ENCODE peak calls at places on chromosome 4, in nine cellular contexts. O is HCEC 1CT; T is right lobe of liver; X is activated effector memory CD4-positive, alpha-beta T cell treated with anti-CD3 and anti-CD28 coated beads, Interleukin-2, amount 50 U/mL, for 16 hours; R is GM03348; J is posterior cingulate gyrus; P is activated naive CD4-positive, alpha-beta T cell; G is osteocyte; Y is astrocyte of the hippocampus. Q is an unnamed sample.

GRCh38 chr4:139167774-139168444 is 9.1 kb downstream of the ELF2 start:
- DNase-seq in T (peak; percentile 16), P (no peak), X (no peak), Y (peak; percentile 35), J (no peak), G (no peak), O (peak; percentile 45), R (peak; percentile 50), Q (no peak)

GRCh38 chr4:138234254-138234653 is 7.9 kb downstream of the SLC7A11 start:
- DNase-seq in T (no peak), J (no peak), G (no peak), P (no peak), R (no peak), X (no peak), Y (no peak), O (no peak), Q (no peak)

GRCh38 chr4:8355864-8356565 is 84.5 kb downstream of the ACOX3 start:
- DNase-seq in G (no peak), Y (peak; percentile 34), J (no peak), P (no peak), O (no peak), T (no peak), X (peak; percentile 6), R (peak; percentile 40), Q (peak; percentile 53)

GRCh38 chr4:189124149-189124758 is 816.4 kb upstream of the FRG1 start:
- DNase-seq in O (peak; percentile 24), R (peak; percentile 58), G (no peak), T (no peak), P (no peak), J (peak; percentile 78), Y (peak; percentile 81), X (no peak), Q (no peak)

GRCh38 chr4:139872274-139872673 is 206.7 kb downstream of the MGST2 start:
- DNase-seq in G (no peak), R (peak; percentile 78), X (no peak), O (peak; percentile 95), Y (peak; percentile 79), T (no peak), J (no peak), P (no peak), Q (no peak)

GRCh38 chr4:149031399-149031798 is 589.2 kb upstream of the NR3C2 start:
- DNase-seq in R (peak; percentile 22), J (no peak), T (no peak), O (no peak), Y (peak; percentile 44), X (no peak), G (no peak), P (no peak), Q (no peak)

GRCh38 chr4:176191974-176192373 is 3.4 kb downstream of the SPATA4 start:
- DNase-seq in G (no peak), O (peak; percentile 41), P (no peak), X (no peak), J (no peak), R (no peak), Y (peak; percentile 42), T (no peak), Q (no peak)

GRCh38 chr4:47519239-47519883 is 34.3 kb downstream of the ATP10D start:
- DNase-seq in Y (peak; percentile 46), P (no peak), X (no peak), J (no peak), R (no peak), O (no peak), G (no peak), T (no peak), Q (no peak)

GRCh38 chr4:98679738-98680137 is 21.3 kb upstream of the TSPAN5 start:
- DNase-seq in G (no peak), Y (no peak), R (no peak), T (no peak), X (no peak), J (no peak), P (no peak), O (no peak), Q (no peak)

GRCh38 chr4:21946858-21947257 is 1.7 kb downstream of the KCNIP4 start:
- DNase-seq in Y (no peak), J (no peak), P (no peak), R (no peak), G (no peak), X (no peak), T (no peak), O (no peak), Q (no peak)

GRCh38 chr4:117324851-117325491 is 239.6 kb upstream of the TRAM1L1 start:
- DNase-seq in J (no peak), Y (peak; percentile 90), O (peak; percentile 36), P (no peak), R (peak; percentile 16), G (no peak), T (no peak), X (no peak), Q (no peak)

GRCh38 chr4:42596918-42597317 is 60.0 kb downstream of the ATP8A1 start:
- DNase-seq in P (no peak), G (no peak), X (no peak), O (no peak), T (no peak), J (no peak), R (no peak), Y (no peak), Q (no peak)

GRCh38 chr4:140790765-140791164 is 34.6 kb upstream of the TBC1D9 start:
- DNase-seq in O (no peak), P (no peak), J (no peak), T (no peak), G (no peak), X (no peak), Y (no peak), R (no peak), Q (no peak)

GRCh38 chr4:23614284-23614892 is 275.5 kb downstream of the PPARGC1A start:
- DNase-seq in X (no peak), R (no peak), J (peak; percentile 46), O (no peak), P (no peak), T (no peak), G (no peak), Y (peak; percentile 22), Q (no peak)

GRCh38 chr4:88616275-88616996 is 24.2 kb downstream of the HERC3 start:
- DNase-seq in P (no peak), T (peak; percentile 57), X (no peak), O (peak; percentile 65), R (peak; percentile 62), G (no peak), Y (peak; percentile 63), J (no peak), Q (no peak)

GRCh38 chr4:47577779-47578553 is 92.9 kb downstream of the ATP10D start:
- DNase-seq in T (no peak), P (no peak), J (no peak), G (no peak), O (no peak), R (peak; percentile 4), X (no peak), Y (no peak), Q (no peak)

GRCh38 chr4:25860586-25861421 is 2.0 kb downstream of the SEL1L3 start:
- DNase-seq in R (no peak), J (no peak), Y (no peak), X (no peak), G (no peak), O (peak; percentile 9), T (no peak), P (no peak), Q (no peak)

GRCh38 chr4:100114909-100115308 is 75.4 kb downstream of the DDIT4L start:
- DNase-seq in T (no peak), Y (no peak), G (no peak), R (no peak), O (no peak), P (no peak), X (no peak), J (no peak), Q (no peak)

GRCh38 chr4:101785476-101785875 is 5.1 kb upstream of the BANK1 start:
- DNase-seq in X (no peak), R (no peak), J (no peak), G (no peak), Y (no peak), O (no peak), P (no peak), T (no peak), Q (no peak)

GRCh38 chr4:118824141-118824540 is 11.8 kb downstream of the SEC24D start:
- DNase-seq in G (no peak), T (no peak), Y (no peak), R (no peak), J (no peak), X (no peak), P (no peak), O (no peak), Q (no peak)

GRCh38 chr4:95546866-95547707 is 1.7 kb downstream of the UNC5C start:
- DNase-seq in R (peak; percentile 7), P (no peak), X (no peak), O (no peak), T (no peak), J (peak; percentile 63), G (no peak), Y (peak; percentile 28), Q (no peak)

Q was measured in mesenteric fat pad.